ENCODE peak calls at places on chromosomes 3 and 15, in six cellular contexts. E is posterior vena cava; T is ACHN; I is activated CD4-positive, alpha-beta T cell treated with anti-CD3 and anti-CD28 coated beads, Interleukin-2, amount 10 ng/mL, durations not matched to agents 7 days and 5 days; X is type B pancreatic cell; C is bronchial epithelial cell. V is an unnamed sample.

GRCh38 chr15:93478922-93479321 is 389.9 kb upstream of the RGMA start:
- DNase-seq in I (no peak), X (no peak), C (no peak), E (no peak), T (no peak), V (peak; percentile 36)

GRCh38 chr3:152638707-152639450 is 196.1 kb upstream of the P2RY1 start:
- DNase-seq in E (no peak), I (no peak), C (peak; percentile 76), T (no peak), X (no peak), V (no peak)

GRCh38 chr3:53726654-53727053 is 119.6 kb downstream of the CHDH start:
- DNase-seq in X (no peak), E (no peak), C (no peak), I (no peak), T (no peak), V (no peak)

GRCh38 chr15:78341057-78341763 is 1.1 kb downstream of the CRABP1 start:
- DNase-seq in E (peak; percentile 77), I (no peak), T (no peak), X (no peak), C (no peak), V (peak; percentile 36)

GRCh38 chr3:16767006-16767405 is 117.7 kb upstream of the PLCL2 start:
- DNase-seq in T (no peak), X (no peak), E (no peak), I (no peak), C (no peak), V (no peak)

GRCh38 chr3:177439729-177440269 is 242.5 kb upstream of the TBL1XR1 start:
- DNase-seq in T (no peak), I (no peak), C (no peak), X (no peak), E (no peak), V (no peak)

GRCh38 chr3:117537949-117538348 is 828.4 kb downstream of the TUSC7 start:
- DNase-seq in C (peak; percentile 90), E (no peak), T (no peak), I (no peak), X (no peak), V (no peak)

GRCh38 chr3:173584834-173585831 is 187.6 kb downstream of the NLGN1 start:
- DNase-seq in T (peak; percentile 75), X (peak; percentile 71), E (peak; percentile 79), I (no peak), C (no peak), V (peak; percentile 64)

GRCh38 chr3:102235679-102236078 is 199.1 kb upstream of the ZPLD1 start:
- DNase-seq in X (no peak), T (peak; percentile 13), C (peak; percentile 43), E (no peak), I (peak; percentile 63), V (no peak)

GRCh38 chr15:65097651-65098263 is 17.2 kb downstream of the UBAP1L start:
- DNase-seq in X (no peak), C (no peak), I (no peak), T (no peak), E (no peak), V (no peak)

GRCh38 chr3:59698091-59698490 is 648.3 kb upstream of the CFAP20DC start:
- DNase-seq in I (no peak), X (no peak), T (no peak), E (no peak), C (no peak), V (no peak)

GRCh38 chr3:126985143-126985985 is 2.4 kb downstream of the PLXNA1 start:
- DNase-seq in T (no peak), I (no peak), X (no peak), E (no peak), C (no peak), V (no peak)

GRCh38 chr15:101020451-101020850 is 101.3 kb downstream of the LRRK1 start:
- DNase-seq in E (peak; percentile 13), I (no peak), C (no peak), X (no peak), T (no peak), V (no peak)

GRCh38 chr3:38130631-38131065 is 6.3 kb downstream of the ACAA1 start:
- DNase-seq in X (no peak), T (no peak), I (no peak), E (peak; percentile 57), C (no peak), V (no peak)

GRCh38 chr3:144771401-144771870 is 799.8 kb downstream of the DIPK2A start:
- DNase-seq in E (no peak), T (no peak), C (no peak), I (no peak), X (no peak), V (no peak)

GRCh38 chr3:117510396-117510795 is 800.8 kb downstream of the TUSC7 start:
- DNase-seq in T (no peak), X (no peak), C (peak; percentile 23), E (no peak), I (no peak), V (no peak)

GRCh38 chr3:72993391-72993790 is 3.2 kb upstream of the PPP4R2 start:
- DNase-seq in C (no peak), T (no peak), I (no peak), X (no peak), E (no peak), V (no peak)

GRCh38 chr3:175940243-175940642 is 1081.1 kb downstream of the NAALADL2 start:
- DNase-seq in C (peak; percentile 1), X (no peak), E (no peak), I (no peak), T (peak; percentile 28), V (peak; percentile 4)

GRCh38 chr15:99925661-99926461 is 192.6 kb upstream of the LYSMD4 start:
- DNase-seq in I (peak; percentile 80), T (peak; percentile 19), C (peak; percentile 72), E (no peak), X (no peak), V (peak; percentile 57)

GRCh38 chr3:126714921-126715320 is 10.9 kb downstream of the CHCHD6 start:
- DNase-seq in C (no peak), I (no peak), X (no peak), T (no peak), E (no peak), V (no peak)

GRCh38 chr3:194312186-194312742 is 38.9 kb downstream of the CPN2 start:
- DNase-seq in I (no peak), X (no peak), C (peak; percentile 33), T (no peak), E (no peak), V (no peak)

GRCh38 chr15:48800245-48800644 is 10.6 kb downstream of the CEP152 start:
- DNase-seq in E (no peak), I (no peak), C (no peak), T (no peak), X (no peak), V (no peak)

GRCh38 chr3:144638009-144638408 is 666.4 kb downstream of the DIPK2A start:
- DNase-seq in C (no peak), I (no peak), E (no peak), X (no peak), T (no peak), V (no peak)

GRCh38 chr15:82680200-82681102 is 29.2 kb downstream of the AP3B2 start:
- DNase-seq in T (peak; percentile 32), C (peak; percentile 64), I (peak; percentile 68), X (peak; percentile 80), E (peak; percentile 78), V (peak; percentile 88)

GRCh38 chr15:42494998-42495360 is 455 bp upstream of the SNAP23 start:
- DNase-seq in C (peak; percentile 76), E (no peak), I (no peak), T (peak; percentile 76), X (no peak), V (peak; percentile 30)

GRCh38 chr3:32443471-32443870 is 51.8 kb downstream of the CMTM7 start:
- DNase-seq in X (no peak), I (no peak), C (peak; percentile 99), T (no peak), E (no peak), V (peak; percentile 20)

GRCh38 chr15:60548101-60548500 is 69.2 kb upstream of the ICE2 start:
- DNase-seq in C (no peak), X (no peak), I (peak; percentile 65), T (no peak), E (no peak), V (no peak)

GRCh38 chr15:84572231-84572630 is 28.6 kb upstream of the ZSCAN2 start:
- DNase-seq in T (no peak), X (no peak), I (no peak), C (no peak), E (no peak), V (no peak)

V was measured in Calu3.